ENCODE peak calls at places on chromosomes 3 and 15, in eight cellular contexts. P is HL-60, B is astrocyte of the hippocampus, O is tibial nerve, M is cerebellar cortex, R is endothelial cell, I is fibroblast of the aortic adventitia, Z is EL. U is an unnamed sample.

GRCh38 chr15:58355352-58355964 is 76.3 kb upstream of the LIPC start:
- DNase-seq in M (no peak), O (no peak), Z (no peak), P (no peak), R (no peak), B (no peak), I (no peak), U (no peak)

GRCh38 chr3:126349611-126350501 is 7.4 kb downstream of the KLF15 start:
- DNase-seq in Z (no peak), B (no peak), I (no peak), P (no peak), M (no peak), O (peak; percentile 13), R (no peak), U (no peak)

GRCh38 chr3:47276558-47276957 is 6.0 kb downstream of the KIF9 start:
- DNase-seq in O (no peak), P (no peak), R (no peak), B (peak; percentile 13), M (no peak), I (no peak), Z (no peak), U (no peak)

GRCh38 chr3:31010491-31010890 is 116.0 kb upstream of the GADL1 start:
- DNase-seq in I (peak; percentile 92), P (no peak), Z (peak; percentile 61), O (no peak), R (no peak), B (peak; percentile 23), M (no peak), U (no peak)

GRCh38 chr15:72540606-72541237 is 66.6 kb downstream of the ARIH1 start:
- DNase-seq in O (no peak), Z (no peak), M (no peak), I (no peak), P (no peak), R (no peak), B (no peak), U (no peak)

GRCh38 chr3:11452988-11453847 is 181.0 kb downstream of the ATG7 start:
- DNase-seq in R (no peak), O (no peak), B (peak; percentile 63), P (no peak), Z (peak; percentile 70), M (no peak), I (peak; percentile 86), U (no peak)

GRCh38 chr3:40169983-40170382 is 139.5 kb upstream of the EIF1B start:
- DNase-seq in R (no peak), B (no peak), P (no peak), Z (no peak), I (no peak), M (no peak), O (no peak), U (no peak)

GRCh38 chr15:76161153-76162049 is 101.6 kb downstream of the TMEM266 start:
- DNase-seq in B (peak; percentile 44), P (no peak), I (peak; percentile 24), M (no peak), R (no peak), Z (no peak), O (no peak), U (no peak)

GRCh38 chr3:57091471-57091870 is 31.0 kb downstream of the SPATA12 start:
- DNase-seq in Z (no peak), I (peak; percentile 89), B (peak; percentile 65), O (no peak), P (no peak), R (no peak), M (no peak), U (peak; percentile 68)

GRCh38 chr3:196985954-196986885 is 17.6 kb upstream of the PIGZ start:
- DNase-seq in O (no peak), P (no peak), M (no peak), I (no peak), B (no peak), R (no peak), Z (no peak), U (no peak)

GRCh38 chr3:5095879-5096278 is 26.2 kb upstream of the ARL8B start:
- DNase-seq in M (peak; percentile 34), P (no peak), I (peak; percentile 2), B (peak; percentile 44), O (no peak), R (peak; percentile 63), Z (peak; percentile 12), U (no peak)

GRCh38 chr3:162719684-162720341 is 1223.2 kb downstream of the OTOL1 start:
- DNase-seq in P (no peak), I (peak; percentile 93), B (peak; percentile 87), O (no peak), M (no peak), Z (peak; percentile 92), R (no peak), U (peak; percentile 74)

GRCh38 chr3:173983353-173983752 is 585.8 kb downstream of the NLGN1 start:
- DNase-seq in B (peak; percentile 26), I (peak; percentile 27), P (no peak), R (no peak), M (no peak), O (no peak), Z (peak; percentile 58), U (no peak)

GRCh38 chr3:39531066-39531465 is 63.6 kb downstream of the MOBP start:
- DNase-seq in O (no peak), Z (peak; percentile 16), M (no peak), I (no peak), R (no peak), B (no peak), P (no peak), U (no peak)

GRCh38 chr3:65751123-65751700 is 287.5 kb downstream of the MAGI1 start:
- DNase-seq in O (peak; percentile 14), Z (peak; percentile 45), P (peak; percentile 2), B (peak; percentile 62), M (peak; percentile 56), I (peak; percentile 42), R (peak; percentile 80), U (no peak)

GRCh38 chr3:99638244-99638948 is at the start of gene COL8A1:
- DNase-seq in R (peak; percentile 28), I (peak; percentile 56), M (no peak), O (peak; percentile 72), Z (peak; percentile 91), B (peak; percentile 95), P (no peak), U (peak; percentile 47)

GRCh38 chr15:49060710-49061483 is 14.7 kb upstream of the SECISBP2L start:
- DNase-seq in O (no peak), R (no peak), I (peak; percentile 61), P (no peak), B (peak; percentile 27), Z (peak; percentile 74), M (no peak), U (peak; percentile 33)

GRCh38 chr3:194964809-194965208 is 279.1 kb downstream of the FAM43A start:
- DNase-seq in B (no peak), I (no peak), Z (no peak), P (no peak), O (no peak), R (no peak), M (no peak), U (no peak)

GRCh38 chr3:126530171-126531050 is 6.5 kb downstream of the CHST13 start:
- DNase-seq in O (no peak), I (no peak), P (peak; percentile 99), Z (no peak), B (no peak), R (no peak), M (no peak), U (no peak)

GRCh38 chr3:118675305-118675704 is 359.3 kb downstream of the IGSF11 start:
- DNase-seq in O (no peak), M (no peak), B (no peak), Z (no peak), P (no peak), I (no peak), R (no peak), U (no peak)

GRCh38 chr3:141643391-141643790 is 94.7 kb upstream of the RNF7 start:
- DNase-seq in P (no peak), M (no peak), B (peak; percentile 94), R (no peak), I (peak; percentile 76), Z (peak; percentile 35), O (no peak), U (no peak)

GRCh38 chr3:101966202-101966722 is 116.9 kb downstream of the NFKBIZ start:
- DNase-seq in Z (no peak), B (no peak), O (no peak), P (no peak), I (no peak), R (no peak), M (no peak), U (no peak)

GRCh38 chr3:180911876-180912303 is 580 bp upstream of the FXR1 start:
- DNase-seq in R (no peak), B (no peak), I (no peak), P (no peak), M (peak; percentile 7), Z (no peak), O (no peak), U (no peak)

GRCh38 chr15:77504310-77504709 is 83.6 kb downstream of the HMG20A start:
- DNase-seq in B (peak; percentile 36), M (no peak), Z (no peak), P (peak; percentile 14), R (no peak), I (no peak), O (peak; percentile 40), U (no peak)

GRCh38 chr3:66498718-66499611 is 1.9 kb downstream of the LRIG1 start:
- DNase-seq in Z (no peak), O (no peak), R (no peak), P (no peak), B (peak; percentile 30), M (peak; percentile 33), I (no peak), U (no peak)

GRCh38 chr15:78565951-78566774 is 843 bp downstream of the CHRNA5 start:
- DNase-seq in B (peak; percentile 60), O (no peak), P (no peak), Z (peak; percentile 44), I (peak; percentile 14), M (peak; percentile 31), R (no peak), U (no peak)

GRCh38 chr3:175105066-175105465 is 245.9 kb downstream of the NAALADL2 start:
- DNase-seq in P (no peak), O (no peak), B (peak; percentile 15), M (no peak), R (no peak), Z (peak; percentile 38), I (peak; percentile 11), U (no peak)

GRCh38 chr15:100340721-100341661 is 784 bp downstream of the ADAMTS17 start:
- DNase-seq in I (no peak), B (peak; percentile 13), Z (no peak), O (no peak), M (no peak), P (no peak), R (peak; percentile 15), U (no peak)

GRCh38 chr15:40379853-40380252 is 2.7 kb upstream of the KNSTRN start:
- DNase-seq in I (peak; percentile 99), B (peak; percentile 95), M (no peak), O (peak; percentile 35), R (no peak), P (peak; percentile 40), Z (peak; percentile 95), U (peak; percentile 97)

GRCh38 chr15:82680200-82681102 is 29.2 kb downstream of the AP3B2 start:
- DNase-seq in P (peak; percentile 13), B (peak; percentile 12), R (peak; percentile 47), M (no peak), O (no peak), Z (no peak), I (no peak), U (no peak)

GRCh38 chr3:158748237-158748828 is 16.1 kb upstream of the RARRES1 start:
- DNase-seq in B (no peak), O (peak; percentile 21), P (peak; percentile 11), I (no peak), M (no peak), Z (no peak), R (no peak), U (no peak)

GRCh38 chr3:151421956-151422355 is 37.4 kb upstream of the P2RY12 start:
- DNase-seq in R (no peak), O (no peak), P (peak; percentile 60), B (no peak), M (no peak), Z (no peak), I (no peak), U (no peak)

GRCh38 chr15:58401276-58401675 is 30.5 kb upstream of the LIPC start:
- DNase-seq in P (no peak), I (no peak), B (no peak), R (no peak), O (no peak), Z (no peak), M (peak; percentile 98), U (no peak)

GRCh38 chr15:74324714-74325113 is 42.7 kb downstream of the CYP11A1 start:
- DNase-seq in O (no peak), Z (no peak), R (no peak), B (no peak), P (no peak), M (no peak), I (no peak), U (no peak)

U was measured in AG04450.